ENCODE peak calls at places on chromosomes 1 and 21, in ten cellular contexts. K, L, V, U, N, A, G, R, Q and F are unnamed samples. For H3K27me3, the result is how much of the 10 kb centered on the place peaks cover.

GRCh38 chr1:16351994-16352841 is at the start of gene FBXO42:
- DNase-seq in K (peak), L (peak), V (peak), U (peak), N (peak), A (peak), G (peak), R (peak), Q (peak), F (peak)

GRCh38 chr1:100290291-100290690 is 24.3 kb downstream of the RTCA start:
- DNase-seq in K (no peak), L (no peak), V (no peak), U (no peak), N (no peak), A (no peak), G (no peak), R (no peak), Q (no peak), F (no peak)

GRCh38 chr1:167077128-167077867 is 12.9 kb downstream of the GPA33 start:
- DNase-seq in K (no peak), L (no peak), V (no peak), U (no peak), N (no peak), A (no peak), G (no peak), R (no peak), Q (no peak), F (no peak)

GRCh38 chr1:152189657-152190442 is 30.8 kb upstream of the RPTN start:
- DNase-seq in K (peak), L (peak), V (no peak), U (peak), N (peak), A (peak), G (peak), R (peak), Q (peak), F (no peak)

GRCh38 chr1:170424346-170424745 is 107.6 kb upstream of the GORAB start:
- DNase-seq in K (no peak), L (no peak), V (no peak), U (no peak), N (no peak), A (no peak), G (no peak), R (no peak), Q (no peak), F (no peak)

GRCh38 chr1:230156536-230156935 is 89.5 kb downstream of the GALNT2 start:
- DNase-seq in K (no peak), L (no peak), V (no peak), U (no peak), N (no peak), A (no peak), G (no peak), R (no peak), Q (no peak), F (no peak)

GRCh38 chr1:226062558-226063361 is at the start of gene H3-3A:
- DNase-seq in K (peak), L (peak), V (peak), U (peak), N (peak), A (peak), G (peak), R (peak), Q (peak), F (peak)

GRCh38 chr1:35656148-35656862 is 15.0 kb upstream of the PSMB2 start:
- DNase-seq in K (no peak), L (no peak), V (no peak), U (no peak), N (no peak), A (no peak), G (no peak), R (no peak), Q (no peak), F (no peak)

GRCh38 chr1:59856725-59857338 is 42.1 kb downstream of the HOOK1 start:
- DNase-seq in K (no peak), L (peak), V (no peak), U (peak), N (peak), A (no peak), G (no peak), R (no peak), Q (no peak), F (no peak)

GRCh38 chr1:30670195-30671060 is 53.0 kb downstream of the MATN1 start:
- DNase-seq in K (no peak), L (no peak), V (peak), U (no peak), N (no peak), A (no peak), G (no peak), R (no peak), Q (no peak), F (no peak)

DNA sequence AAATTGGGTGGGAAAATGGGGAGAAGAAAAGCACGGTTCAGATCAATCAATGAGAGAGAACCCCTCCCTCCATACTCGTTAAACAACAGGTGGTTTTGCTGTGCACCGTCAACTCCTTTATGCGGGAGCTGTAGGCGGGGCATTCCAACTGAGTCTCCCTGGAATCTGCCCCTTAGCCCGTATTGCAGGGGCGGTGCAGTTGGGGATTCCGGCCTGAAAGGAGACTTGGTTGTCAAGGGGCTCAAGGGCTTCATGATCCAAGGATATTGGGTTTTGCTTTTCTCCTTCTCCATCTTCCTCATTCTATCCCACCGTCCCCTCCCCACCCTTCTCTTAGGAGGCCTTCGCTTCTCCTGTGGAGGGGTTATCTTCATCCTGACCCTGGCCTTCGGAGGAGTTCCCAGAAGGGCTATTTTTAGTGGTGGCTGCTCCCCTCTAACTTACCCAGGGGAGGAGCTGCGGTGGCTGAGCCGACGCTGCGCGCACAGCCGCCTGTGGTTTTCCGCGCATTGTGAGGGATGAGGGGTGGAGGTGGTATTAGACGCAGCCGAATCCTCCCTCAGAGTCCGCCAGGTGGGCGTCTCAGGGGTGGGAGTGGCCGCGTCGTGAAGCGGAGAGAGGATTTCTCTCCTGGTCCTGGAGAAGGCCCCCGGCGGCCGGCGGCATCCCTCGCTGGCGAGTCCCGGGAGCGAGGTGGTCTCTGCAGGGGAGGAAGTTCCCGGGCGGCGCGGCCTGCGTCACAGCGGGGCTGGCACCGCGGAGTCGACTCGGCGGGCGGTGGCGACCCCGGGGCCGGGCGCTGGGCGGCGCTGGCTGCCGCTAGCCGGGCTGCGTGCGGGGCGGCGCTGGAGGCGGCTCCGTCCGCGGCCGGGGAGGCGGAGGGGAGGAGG is 462 bp upstream of the LRRC8C start:
- DNase-seq in K (peak), L (peak), V (no peak), U (peak), N (peak), A (peak), G (peak), R (peak), Q (peak), F (peak)
- TF ChIP-seq CTCF in K (peak), L (no peak), V (no peak), U (no peak), N (no peak), A (peak), G (no peak), R (no peak), Q (peak), F (no peak)

GRCh38 chr1:212601524-212601923 is 7.0 kb upstream of the ATF3 start:
- DNase-seq in K (no peak), L (no peak), V (no peak), U (no peak), N (no peak), A (no peak), G (no peak), R (no peak), Q (no peak), F (no peak)
- H3K27me3 ChIP-seq in K (half or more), L (under half), V (under half), U (under half), N (under half), A (under half), G (under half), R (under half), Q (under half), F (under half)

GRCh38 chr1:117069220-117069844 is 9.2 kb downstream of the TTF2 start:
- DNase-seq in K (no peak), L (no peak), V (no peak), U (no peak), N (no peak), A (no peak), G (no peak), R (no peak), Q (no peak), F (no peak)
- TF ChIP-seq CTCF in K (no peak), L (no peak), V (no peak), U (no peak), N (no peak), A (no peak), G (no peak), R (no peak), Q (no peak), F (no peak)

GRCh38 chr1:202710070-202711025 is at the start of gene SYT2:
- DNase-seq in K (peak), L (peak), V (no peak), U (peak), N (peak), A (no peak), G (no peak), R (peak), Q (peak), F (no peak)

GRCh38 chr1:202708456-202709275 is 1.6 kb downstream of the SYT2 start:
- DNase-seq in K (no peak), L (no peak), V (no peak), U (no peak), N (no peak), A (no peak), G (no peak), R (no peak), Q (no peak), F (no peak)

GRCh38 chr1:202706851-202707250 is 3.4 kb downstream of the SYT2 start:
- DNase-seq in K (no peak), L (no peak), V (no peak), U (no peak), N (no peak), A (no peak), G (no peak), R (no peak), Q (no peak), F (no peak)

GRCh38 chr1:202711949-202712635 is 1.8 kb upstream of the SYT2 start:
- DNase-seq in K (no peak), L (no peak), V (no peak), U (no peak), N (no peak), A (no peak), G (no peak), R (no peak), Q (no peak), F (no peak)

DNA sequence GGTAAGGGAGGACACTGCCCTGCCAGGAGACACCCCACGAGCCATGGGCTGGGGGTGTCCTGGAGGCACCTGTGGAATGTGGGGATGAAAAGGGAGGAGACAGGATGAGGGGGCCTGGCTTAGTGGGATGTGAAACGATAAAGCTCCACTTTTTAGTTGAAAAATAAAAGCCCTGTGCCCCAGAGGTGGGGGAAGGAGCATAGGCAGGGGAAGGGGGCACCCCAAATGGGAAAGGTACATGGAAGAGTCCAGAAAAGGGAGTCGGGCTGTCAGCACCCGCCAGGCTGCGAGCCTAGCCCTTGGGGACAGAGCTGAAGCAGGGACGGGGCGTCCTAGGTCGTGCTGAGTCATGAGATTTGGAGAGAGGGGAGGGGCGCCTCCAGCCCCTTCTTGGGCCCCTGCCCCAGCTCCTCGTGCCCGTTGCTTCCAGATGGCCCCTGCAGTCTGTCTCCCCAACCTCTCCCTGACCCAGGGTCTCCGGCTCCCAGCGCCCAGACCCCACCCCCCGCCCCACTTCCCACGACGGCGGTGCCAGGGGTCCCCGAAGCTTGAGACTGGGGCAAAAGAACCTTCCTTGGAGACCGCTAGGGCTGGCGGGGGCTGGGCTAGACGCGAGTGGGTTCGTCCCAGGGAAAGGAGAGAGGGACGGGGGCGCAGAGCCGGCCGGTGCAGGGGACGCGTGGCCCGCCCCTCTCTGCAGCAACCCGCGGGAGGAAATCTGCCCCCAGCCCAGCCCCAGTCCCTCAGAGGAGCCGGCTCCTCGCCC is 795 bp downstream of the SYT2 start:
- DNase-seq in K (no peak), L (no peak), V (no peak), U (no peak), N (no peak), A (no peak), G (no peak), R (peak), Q (peak), F (no peak)
- H3K27me3 ChIP-seq in K (half or more), L (half or more), V (half or more), U (under half), N (under half), A (half or more), G (half or more), R (under half), Q (under half), F (half or more)

GRCh38 chr1:217333939-217334338 is 297.0 kb downstream of the GPATCH2 start:
- DNase-seq in K (no peak), L (no peak), V (no peak), U (peak), N (no peak), A (no peak), G (peak), R (peak), Q (no peak), F (no peak)
- TF ChIP-seq CTCF in K (peak), L (peak), V (peak), U (no peak), N (peak), A (peak), G (peak), R (peak), Q (no peak), F (peak)

DNA sequence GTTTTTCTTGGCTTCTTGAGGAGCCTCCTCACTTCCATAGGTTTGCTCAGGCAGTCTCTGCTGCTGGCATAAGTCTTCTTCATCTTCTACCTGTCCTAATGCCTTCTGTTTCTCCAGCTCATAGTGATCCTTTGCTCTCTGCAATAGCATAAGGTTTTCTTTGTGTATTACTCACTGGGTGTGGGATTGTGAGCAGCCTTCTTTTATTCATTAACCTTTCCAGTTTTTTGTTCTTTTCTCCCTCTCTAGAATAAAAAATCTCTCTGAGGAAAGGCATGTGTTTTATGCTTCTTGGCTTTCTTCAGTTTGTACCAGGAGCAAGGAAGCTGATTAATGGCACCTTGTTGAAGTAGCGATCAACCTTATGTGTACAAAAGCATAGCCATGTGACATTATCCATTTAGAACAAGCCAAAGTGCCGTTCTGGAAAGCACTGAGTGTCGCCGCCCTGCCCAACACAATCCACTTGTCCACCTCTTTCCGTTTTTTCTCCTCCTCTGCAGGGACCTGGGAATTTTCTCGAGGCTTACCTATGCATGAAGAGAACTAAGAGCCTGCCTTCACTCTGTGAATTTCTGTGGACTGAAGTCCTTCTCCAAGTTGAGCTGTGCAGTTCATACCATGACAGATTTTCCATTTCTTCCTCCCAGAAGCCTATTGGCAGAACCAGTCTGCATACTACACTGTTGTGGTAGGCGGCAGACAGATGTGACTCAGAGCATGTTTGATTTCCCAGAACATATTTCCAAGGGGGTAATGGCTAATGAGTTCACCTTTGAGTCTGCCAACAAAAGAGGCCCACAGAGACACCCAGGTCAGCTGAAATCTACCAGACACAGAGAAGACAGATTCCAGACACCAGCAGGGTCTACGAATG is 39.0 kb downstream of the DPT start:
- DNase-seq in K (no peak), L (no peak), V (no peak), U (no peak), N (peak), A (no peak), G (no peak), R (peak), Q (no peak), F (no peak)
- H3K27me3 ChIP-seq in K (under half), L (under half), V (under half), U (under half), N (under half), A (under half), G (under half), R (under half), Q (under half), F (under half)

DNA sequence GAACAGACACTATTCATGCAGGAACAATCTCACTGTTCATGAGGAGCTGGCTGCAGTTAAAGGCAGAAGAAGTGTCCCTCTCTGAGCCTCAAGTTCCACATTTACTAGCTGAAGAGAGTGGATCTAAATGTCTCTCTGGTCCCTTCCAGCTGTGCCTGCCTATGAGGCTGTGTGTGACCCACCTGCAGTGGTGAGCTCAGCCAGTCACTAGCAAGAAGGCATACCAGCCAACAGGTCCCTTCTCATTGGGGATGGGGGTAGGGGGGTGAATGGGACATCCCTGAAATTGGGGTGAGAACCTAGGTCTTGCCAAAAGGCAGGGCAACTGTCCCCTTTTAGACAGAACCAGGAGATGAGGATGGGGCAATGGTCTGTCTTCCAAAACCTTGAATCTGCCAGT is 13.6 kb downstream of the RD3 start:
- DNase-seq in K (no peak), L (no peak), V (no peak), U (no peak), N (no peak), A (no peak), G (no peak), R (no peak), Q (no peak), F (no peak)
- TF ChIP-seq CTCF in K (no peak), L (no peak), V (no peak), U (no peak), N (no peak), A (no peak), G (no peak), R (no peak), Q (no peak), F (no peak)

GRCh38 chr21:33023574-33024277 is 2.0 kb upstream of the OLIG2 start:
- DNase-seq in K (no peak), L (no peak), V (no peak), U (no peak), N (no peak), A (no peak), G (no peak), R (no peak), Q (no peak), F (no peak)
- H3K27me3 ChIP-seq in K (half or more), L (half or more), V (half or more), U (half or more), N (half or more), A (half or more), G (under half), R (half or more), Q (under half), F (half or more)

DNA sequence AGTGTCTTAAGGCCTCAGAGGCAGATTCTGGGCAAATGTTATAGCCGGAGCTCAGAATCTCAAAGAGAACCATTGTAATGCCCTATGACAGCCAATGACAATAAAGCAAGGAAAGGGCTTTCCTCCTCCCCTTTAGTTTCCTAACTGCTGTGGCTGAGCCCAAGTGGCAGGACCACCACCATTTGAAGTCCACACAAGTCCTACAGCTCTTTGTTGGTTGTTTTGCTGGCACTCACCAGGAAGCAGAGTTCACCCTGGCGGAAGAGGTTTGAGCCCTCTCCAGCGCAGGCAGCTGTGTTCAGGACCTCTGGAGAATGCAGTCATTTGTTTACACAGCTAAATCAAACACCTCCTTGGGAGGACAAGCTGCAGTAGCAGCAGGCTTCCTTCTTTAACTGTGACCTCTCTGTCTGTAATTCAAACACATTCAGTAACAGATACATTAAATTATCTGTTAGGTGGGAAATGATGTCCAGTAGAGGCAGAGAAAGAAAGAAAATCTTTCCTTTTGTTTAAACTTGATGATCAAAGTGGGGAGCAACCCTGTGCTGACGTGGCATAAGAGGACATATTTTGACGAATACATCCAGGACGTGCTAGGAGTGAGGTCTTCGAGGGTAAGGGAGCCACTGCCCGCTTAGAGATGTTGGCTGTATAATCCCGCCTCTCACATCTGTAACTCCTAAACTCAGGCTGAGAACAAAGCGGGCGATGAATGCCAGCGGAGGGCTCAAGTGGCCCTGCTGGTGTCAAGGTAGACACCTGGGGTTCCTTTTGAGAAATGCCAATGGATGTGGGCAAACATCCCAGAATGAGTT is 51.9 kb downstream of the ABCA4 start:
- DNase-seq in K (no peak), L (peak), V (no peak), U (peak), N (peak), A (no peak), G (no peak), R (no peak), Q (no peak), F (peak)
- TF ChIP-seq CTCF in K (no peak), L (no peak), V (no peak), U (no peak), N (no peak), A (no peak), G (no peak), R (no peak), Q (no peak), F (no peak)

DNA sequence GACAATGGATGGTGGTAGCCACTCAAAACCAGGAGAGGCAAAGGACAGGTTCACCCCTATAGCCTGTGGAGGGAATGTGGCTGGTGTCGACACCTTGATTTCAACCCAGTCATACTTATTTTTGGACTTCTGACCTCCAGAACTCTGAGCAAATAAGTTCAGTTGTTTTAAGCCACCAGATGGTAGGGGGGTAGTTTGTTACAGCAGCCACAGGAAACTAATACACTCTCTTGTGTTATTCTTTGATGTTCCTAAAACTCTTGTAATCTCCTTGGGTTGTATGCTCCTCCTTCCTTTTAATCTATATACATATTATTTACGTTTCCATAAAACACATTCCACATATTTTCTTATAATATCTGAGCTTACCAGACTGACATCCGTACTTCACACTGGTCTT is 65.9 kb downstream of the ZBTB18 start:
- DNase-seq in K (no peak), L (no peak), V (no peak), U (no peak), N (no peak), A (no peak), G (no peak), R (no peak), Q (no peak), F (no peak)
- H3K27me3 ChIP-seq in K (under half), L (under half), V (under half), U (under half), N (under half), A (under half), G (half or more), R (under half), Q (under half), F (under half)